ENCODE peak calls at places on chromosomes 6 and 20, in seven cellular contexts. X is pancreas, V is spleen, T is uterus, R is mammary epithelial cell, A is esophagus squamous epithelium, C is heart left ventricle. L is an unnamed sample.

GRCh38 chr6:42110683-42111082 is 31.7 kb downstream of the C6orf132 start:
- DNase-seq in A (no peak), C (no peak), T (no peak), V (no peak), X (no peak), R (no peak), L (no peak)

GRCh38 chr6:149615805-149616204 is 32.7 kb downstream of the KATNA1 start:
- DNase-seq in V (no peak), C (no peak), R (no peak), X (no peak), T (no peak), A (no peak), L (no peak)

GRCh38 chr6:149049230-149049629 is 268.3 kb upstream of the TAB2 start:
- DNase-seq in X (no peak), A (no peak), V (no peak), T (no peak), C (no peak), R (peak; percentile 19), L (no peak)

GRCh38 chr20:9136114-9136513 is 67.2 kb downstream of the PLCB4 start:
- DNase-seq in A (no peak), V (no peak), X (no peak), T (no peak), R (no peak), C (no peak), L (no peak)

GRCh38 chr6:1321715-1322114 is 9.8 kb downstream of the FOXQ1 start:
- DNase-seq in R (no peak), X (no peak), V (no peak), T (no peak), C (no peak), A (no peak), L (no peak)

GRCh38 chr6:32148722-32149576 is 2.8 kb downstream of the PRRT1 start:
- DNase-seq in R (no peak), X (peak; percentile 88), V (peak; percentile 85), T (no peak), C (peak; percentile 63), A (no peak), L (peak; percentile 71)

GRCh38 chr6:136890986-136891385 is 31.1 kb upstream of the SLC35D3 start:
- DNase-seq in V (no peak), X (no peak), T (no peak), C (no peak), R (no peak), A (no peak), L (no peak)

GRCh38 chr6:74646461-74646860 is 559.4 kb downstream of the COL12A1 start:
- DNase-seq in V (peak; percentile 36), R (no peak), T (no peak), X (no peak), C (no peak), A (no peak), L (no peak)

GRCh38 chr6:55902796-55903195 is 27.4 kb upstream of the BMP5 start:
- DNase-seq in C (no peak), X (no peak), R (no peak), V (no peak), T (no peak), A (no peak), L (no peak)

DNA sequence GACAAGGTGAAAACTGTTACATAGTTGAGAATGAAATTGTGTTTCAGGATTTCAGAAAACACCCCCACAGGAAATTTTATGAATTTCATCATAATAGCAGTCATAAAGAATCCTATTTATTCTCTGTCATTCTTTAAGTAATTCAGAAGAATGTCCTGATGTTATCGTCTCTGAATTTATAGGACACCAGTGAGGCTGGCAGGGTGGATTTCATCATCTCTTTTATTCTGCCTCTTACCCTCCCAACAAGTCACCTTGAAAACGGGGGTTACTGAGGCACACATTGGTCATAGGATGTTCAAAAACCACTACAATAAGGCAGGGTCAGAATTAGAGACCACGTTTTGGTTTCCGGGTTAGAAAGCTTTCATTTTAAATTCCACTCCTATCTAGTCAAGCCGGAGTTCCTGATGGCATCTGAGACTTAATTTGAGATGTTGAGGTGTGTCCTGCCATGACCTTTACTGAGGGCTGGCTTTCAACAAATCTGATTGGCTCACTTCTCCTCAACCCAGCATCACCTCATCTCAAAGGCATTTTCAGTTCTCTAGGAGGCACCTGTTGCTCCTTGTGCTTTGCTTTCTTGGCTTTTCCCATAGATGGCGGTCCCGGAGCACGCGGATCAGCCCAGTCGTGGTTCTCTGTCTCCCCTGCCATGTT is 230.6 kb upstream of the SUPT3H start:
- DNase-seq in X (no peak), V (no peak), C (no peak), T (no peak), R (peak; percentile 69), A (no peak), L (no peak)
- H3K27ac ChIP-seq in X (peak overlapping the region; percentile 53), V (no peak overlapping the region), C (no peak overlapping the region), T (no peak overlapping the region), R (peak overlapping the region; percentile 70), A (peak overlapping the region; percentile 74), L (no peak overlapping the region)

GRCh38 chr20:21019468-21019830 is 86.7 kb downstream of the LINC00237 start:
- DNase-seq in X (no peak), C (no peak), V (no peak), R (no peak), A (no peak), T (no peak), L (no peak)
- H3K4me1 ChIP-seq in X (no peaks in the 10 kb centered on the region), C (no peaks in the 10 kb centered on the region), V (no peaks in the 10 kb centered on the region), R (no peaks in the 10 kb centered on the region), A (no peaks in the 10 kb centered on the region), T (no peaks in the 10 kb centered on the region), L (no peaks in the 10 kb centered on the region)

DNA sequence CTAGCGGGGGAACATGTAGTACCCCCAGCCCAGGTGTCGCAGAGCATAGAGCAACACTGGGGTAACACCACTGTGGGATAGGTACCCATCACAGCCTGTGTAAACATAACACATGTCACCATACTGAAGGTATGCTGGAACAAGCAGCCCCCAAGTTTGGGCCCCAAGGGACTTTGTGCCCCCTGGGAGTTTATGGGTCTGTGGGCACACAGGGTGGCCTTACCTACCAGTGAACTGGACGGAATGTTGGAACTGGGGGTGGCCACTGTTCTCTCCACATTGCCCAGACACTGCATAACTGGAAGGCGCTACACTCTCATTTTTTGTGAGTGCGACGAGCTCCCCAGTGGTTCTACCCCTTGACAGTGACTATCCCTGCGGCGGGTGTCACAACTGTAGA is 28.5 kb downstream of the HDDC2 start:
- DNase-seq in X (peak; percentile 28), V (no peak), T (no peak), A (no peak), C (no peak), R (no peak), L (no peak)
- H3K27ac ChIP-seq in X (no peak overlapping the region), V (no peak overlapping the region), T (no peak overlapping the region), A (no peak overlapping the region), C (no peak overlapping the region), R (peak overlapping the region; percentile 33), L (no peak overlapping the region)

GRCh38 chr6:175680-176079 is 116.6 kb upstream of the DUSP22 start:
- DNase-seq in A (no peak), T (no peak), X (no peak), R (no peak), V (no peak), C (no peak), L (no peak)
- H3K4me1 ChIP-seq in A (no peaks in the 10 kb centered on the region), T (no peaks in the 10 kb centered on the region), X (no peaks in the 10 kb centered on the region), R (no peaks in the 10 kb centered on the region), V (peaks cover 1% of the 10 kb centered on the region), C (no peaks in the 10 kb centered on the region), L (no peaks in the 10 kb centered on the region)

DNA sequence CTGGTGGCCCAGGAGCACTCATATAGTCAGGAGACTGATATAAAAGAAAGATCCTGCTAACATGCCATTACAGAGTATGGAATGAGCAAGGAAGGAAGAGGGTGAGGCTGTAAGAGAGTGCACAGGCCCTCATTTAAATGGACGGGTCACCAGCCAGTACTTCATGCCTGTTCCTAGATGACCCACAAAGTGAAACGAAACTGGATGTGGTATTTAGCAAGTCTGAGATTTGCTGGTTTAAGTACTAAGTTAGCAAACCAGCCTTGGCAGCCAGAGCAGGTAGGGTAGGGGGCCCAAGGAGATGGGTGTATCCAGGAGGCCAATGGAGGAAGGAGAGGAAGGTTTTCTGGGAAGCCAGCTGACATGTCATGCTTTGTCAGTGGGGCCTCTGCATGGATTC is 15.9 kb downstream of the NT5E start:
- DNase-seq in C (no peak), V (no peak), T (no peak), R (no peak), A (no peak), X (no peak), L (no peak)
- H3K27ac ChIP-seq in C (no peak overlapping the region), V (no peak overlapping the region), T (no peak overlapping the region), R (peak overlapping the region; percentile 92), A (no peak overlapping the region), X (no peak overlapping the region), L (no peak overlapping the region)

GRCh38 chr20:31700747-31701146 is 21.9 kb downstream of the BCL2L1 start:
- DNase-seq in C (no peak), A (no peak), T (no peak), R (no peak), V (no peak), X (no peak), L (no peak)

GRCh38 chr20:31698803-31699718 is 23.6 kb downstream of the BCL2L1 start:
- DNase-seq in R (peak; percentile 98), C (peak; percentile 73), V (no peak), T (peak; percentile 25), X (no peak), A (no peak), L (peak; percentile 83)

GRCh38 chr20:31704225-31705119 is 18.2 kb downstream of the BCL2L1 start:
- DNase-seq in A (no peak), C (peak; percentile 54), T (no peak), R (peak; percentile 97), V (no peak), X (no peak), L (no peak)

GRCh38 chr20:31699801-31700728 is 22.6 kb downstream of the BCL2L1 start:
- DNase-seq in V (no peak), A (no peak), R (no peak), X (no peak), C (no peak), T (no peak), L (no peak)

DNA sequence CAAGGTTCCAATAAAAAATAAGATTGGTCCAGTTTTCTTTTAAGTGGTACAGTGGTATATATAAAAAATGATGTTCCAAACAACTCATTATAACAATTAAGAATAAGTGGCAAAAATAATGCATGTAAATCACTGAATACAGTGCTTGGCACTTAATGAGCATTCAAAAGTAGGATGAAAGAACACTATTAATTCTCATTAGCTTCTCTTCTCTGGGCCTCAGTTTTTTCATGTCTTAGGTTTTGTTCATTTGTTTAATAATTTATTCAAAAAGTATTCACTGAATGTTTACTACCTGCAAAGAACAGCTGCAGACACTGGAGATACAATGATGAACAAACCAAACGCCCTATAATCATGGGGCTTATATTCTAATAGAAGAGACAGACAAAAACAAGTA is 21.1 kb downstream of the BCL2L1 start:
- DNase-seq in V (no peak), T (no peak), C (no peak), X (no peak), R (no peak), A (no peak), L (no peak)
- H3K4me1 ChIP-seq in V (peaks cover 87% of the 10 kb centered on the region), T (peaks cover 4% of the 10 kb centered on the region), C (peaks cover 87% of the 10 kb centered on the region), X (peaks cover 35% of the 10 kb centered on the region), R (peaks cover 49% of the 10 kb centered on the region), A (peaks cover 53% of the 10 kb centered on the region), L (peaks cover 44% of the 10 kb centered on the region)

L was measured in left lung.